ENCODE peak calls at places on chromosomes 6 and 20, in seven cellular contexts. B is mesendoderm, A is IMR-90, N is trophoblast cell, L is neuronal stem cell, M is H1, Y is H9. Q is an unnamed sample. For H3K4me1, the result is how much of the 10 kb centered on the place peaks cover.

GRCh38 chr6:73691512-73691911 is 4.5 kb upstream of the CD109 start:
- DNase-seq in B (no peak), A (peak), N (no peak), L (no peak), M (no peak), Y (no peak), Q (peak)

GRCh38 chr6:170129691-170130171 is 161.1 kb downstream of the DLL1 start:
- DNase-seq in B (no peak), A (no peak), N (peak), L (no peak), M (peak), Y (no peak), Q (no peak)

GRCh38 chr6:106591111-106591825 is 38.0 kb downstream of the RTN4IP1 start:
- DNase-seq in B (peak), A (peak), N (peak), L (no peak), M (no peak), Y (no peak), Q (peak)

GRCh38 chr6:163996491-163996890 is 582.0 kb downstream of the QKI start:
- DNase-seq in B (no peak), A (no peak), N (no peak), L (no peak), M (no peak), Y (no peak), Q (no peak)

GRCh38 chr6:106143582-106144139 is 57.5 kb downstream of the PRDM1 start:
- DNase-seq in B (no peak), A (no peak), N (no peak), L (no peak), M (no peak), Y (no peak), Q (no peak)

GRCh38 chr20:14921546-14921945 is 584.1 kb upstream of the FLRT3 start:
- DNase-seq in B (no peak), A (no peak), N (peak), L (no peak), M (no peak), Y (no peak), Q (no peak)

GRCh38 chr20:44799691-44800090 is 10.7 kb downstream of the RIMS4 start:
- DNase-seq in B (no peak), A (no peak), N (no peak), L (no peak), M (no peak), Y (no peak), Q (no peak)

GRCh38 chr6:19327246-19327645 is 509.9 kb upstream of the ID4 start:
- DNase-seq in B (peak), A (peak), N (peak), L (no peak), M (no peak), Y (no peak), Q (no peak)

GRCh38 chr20:45833883-45834796 is 541 bp downstream of the SNX21 start:
- DNase-seq in B (peak), A (peak), N (peak), L (peak), M (peak), Y (peak), Q (peak)

GRCh38 chr20:1075564-1075963 is 42.8 kb upstream of the PSMF1 start:
- DNase-seq in B (no peak), A (no peak), N (no peak), L (no peak), M (no peak), Y (no peak), Q (no peak)

GRCh38 chr20:45407067-45407745 is 883 bp upstream of the DBNDD2 start:
- DNase-seq in B (peak), A (no peak), N (no peak), L (peak), M (no peak), Y (peak), Q (peak)

GRCh38 chr6:43990627-43991619 is 136.3 kb downstream of the MRPL14 start:
- DNase-seq in B (no peak), A (peak), N (no peak), L (no peak), M (no peak), Y (no peak), Q (peak)

GRCh38 chr6:166957087-166957804 is 896 bp upstream of the RNASET2 start:
- DNase-seq in B (peak), A (no peak), N (no peak), L (peak), M (peak), Y (peak), Q (peak)

GRCh38 chr6:46015119-46015968 is at the start of gene CLIC5:
- DNase-seq in B (peak), A (no peak), N (peak), L (no peak), M (peak), Y (peak), Q (no peak)

GRCh38 chr6:157209865-157210530 is 113.3 kb downstream of the TMEM242 start:
- DNase-seq in B (no peak), A (no peak), N (no peak), L (no peak), M (no peak), Y (no peak), Q (no peak)

GRCh38 chr6:8130399-8130798 is 28.1 kb upstream of the EEF1E1 start:
- DNase-seq in B (no peak), A (peak), N (no peak), L (no peak), M (no peak), Y (no peak), Q (peak)

GRCh38 chr6:158569036-158569435 is 9.1 kb downstream of the TMEM181 start:
- DNase-seq in B (no peak), A (no peak), N (no peak), L (no peak), M (no peak), Y (no peak), Q (no peak)
- H3K4me1 ChIP-seq in B (under half), A (under half), N (under half), L (under half), M (under half), Y (under half), Q (under half)

DNA sequence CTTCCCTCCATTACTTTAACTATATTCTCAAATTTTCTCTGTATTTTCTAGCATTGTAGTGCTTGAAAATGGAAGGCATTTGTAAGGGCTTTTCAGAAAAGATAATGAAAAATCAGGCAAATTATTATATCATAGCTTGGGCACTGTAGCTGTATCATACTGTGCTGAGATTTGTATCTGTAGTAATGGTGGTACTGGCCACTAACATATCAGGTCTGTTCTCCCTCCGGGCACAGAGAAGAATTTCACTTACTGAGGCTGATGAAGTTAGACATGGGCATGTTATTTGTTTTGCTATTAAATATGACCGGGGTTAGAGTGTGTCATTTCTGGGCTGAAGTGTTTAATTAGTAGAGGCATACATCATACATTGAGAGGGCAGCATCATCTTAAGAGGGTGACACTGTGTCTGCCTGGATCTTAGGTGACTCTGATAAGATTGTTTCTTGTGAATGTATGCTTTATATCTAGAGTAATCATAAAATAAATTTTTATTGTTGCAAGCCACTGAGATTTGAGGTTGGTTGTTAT is 1395.9 kb downstream of the EPHA7 start:
- DNase-seq in B (no peak), A (no peak), N (no peak), L (no peak), M (no peak), Y (no peak), Q (no peak)
- H4K8ac ChIP-seq in B (no peak), A (no peak), N (no peak), L (no peak), M (no peak), Y (no peak), Q (no peak)

GRCh38 chr6:11214911-11215310 is 17.6 kb downstream of the NEDD9 start:
- DNase-seq in B (no peak), A (no peak), N (no peak), L (no peak), M (no peak), Y (no peak), Q (no peak)

GRCh38 chr6:11215773-11216172 is 16.7 kb downstream of the NEDD9 start:
- DNase-seq in B (no peak), A (no peak), N (no peak), L (no peak), M (no peak), Y (no peak), Q (no peak)

GRCh38 chr6:11214438-11214837 is 18.0 kb downstream of the NEDD9 start:
- DNase-seq in B (no peak), A (no peak), N (no peak), L (no peak), M (no peak), Y (no peak), Q (no peak)

GRCh38 chr6:11212625-11213024 is 19.8 kb downstream of the NEDD9 start:
- DNase-seq in B (no peak), A (peak), N (peak), L (no peak), M (no peak), Y (no peak), Q (peak)

GRCh38 chr6:11213305-11214106 is 19.0 kb downstream of the NEDD9 start:
- DNase-seq in B (no peak), A (peak), N (no peak), L (no peak), M (no peak), Y (no peak), Q (no peak)
- H3K4me1 ChIP-seq in B (under half), A (under half), N (under half), L (under half), M (under half), Y (under half), Q (under half)

GRCh38 chr6:109258129-109258528 is 124.1 kb downstream of the CD164 start:
- DNase-seq in B (no peak), A (no peak), N (no peak), L (no peak), M (no peak), Y (no peak), Q (no peak)

GRCh38 chr6:109263873-109264700 is 118.2 kb downstream of the CD164 start:
- DNase-seq in B (no peak), A (no peak), N (no peak), L (no peak), M (no peak), Y (no peak), Q (no peak)

GRCh38 chr6:109260701-109261100 is 121.6 kb downstream of the CD164 start:
- DNase-seq in B (no peak), A (no peak), N (no peak), L (no peak), M (no peak), Y (no peak), Q (no peak)

GRCh38 chr6:109260126-109260525 is 122.1 kb downstream of the CD164 start:
- DNase-seq in B (no peak), A (peak), N (peak), L (no peak), M (no peak), Y (no peak), Q (no peak)

GRCh38 chr6:109261815-109262214 is 120.5 kb downstream of the CD164 start:
- DNase-seq in B (no peak), A (no peak), N (no peak), L (no peak), M (no peak), Y (no peak), Q (no peak)
- H4K8ac ChIP-seq in B (no peak), A (no peak), N (no peak), L (no peak), M (no peak), Y (no peak), Q (no peak)